ENCODE peak calls at places on chromosomes 16 and 17, in five cellular contexts. Z is upper lobe of left lung, B is left ventricle myocardium inferior, K is left lung, U is ovary. I is an unnamed sample.
A peak's percentile ranks its signal among the peaks of the same experiment; 100 is the strongest.

GRCh38 chr17:74870512-74870911 is 2.3 kb downstream of the FDXR start:
- DNase-seq in B (no peak), Z (no peak), K (peak; percentile 56), U (peak; percentile 91), I (no peak)

GRCh38 chr17:4483012-4483840 is 15.5 kb upstream of the SPNS2 start:
- DNase-seq in K (peak; percentile 79), U (no peak), B (no peak), Z (peak; percentile 91), I (peak; percentile 86)

GRCh38 chr17:32588982-32589381 is 102.2 kb downstream of the CDK5R1 start:
- DNase-seq in B (no peak), U (no peak), K (no peak), Z (no peak), I (no peak)

GRCh38 chr16:68402748-68403040 is 45.6 kb downstream of the SMPD3 start:
- DNase-seq in U (no peak), K (no peak), Z (no peak), B (no peak), I (no peak)

GRCh38 chr17:61863801-61864126 is 436 bp upstream of the BRIP1 start:
- DNase-seq in Z (no peak), K (no peak), U (no peak), B (no peak), I (no peak)

GRCh38 chr17:13688716-13689115 is 87.0 kb upstream of the HS3ST3A1 start:
- DNase-seq in K (no peak), U (no peak), Z (no peak), B (no peak), I (no peak)

GRCh38 chr16:57483725-57484514 is 2.4 kb downstream of the DOK4 start:
- DNase-seq in U (no peak), Z (no peak), B (no peak), K (peak; percentile 32), I (no peak)

GRCh38 chr17:3845361-3845753 is 689 bp downstream of the NCBP3 start:
- DNase-seq in Z (no peak), U (no peak), K (no peak), B (no peak), I (no peak)

GRCh38 chr17:75909812-75910274 is 5.2 kb upstream of the MRPL38 start:
- DNase-seq in U (peak; percentile 63), B (no peak), Z (no peak), K (no peak), I (no peak)

GRCh38 chr16:11328172-11329079 is 16.8 kb upstream of the RMI2 start:
- DNase-seq in U (peak; percentile 79), K (peak; percentile 79), Z (peak; percentile 83), B (peak; percentile 70), I (no peak)

GRCh38 chr16:68732741-68733399 is 4.2 kb upstream of the CDH1 start:
- DNase-seq in Z (no peak), U (no peak), B (no peak), K (no peak), I (no peak)

GRCh38 chr16:11389631-11390565 is 44.6 kb downstream of the RMI2 start:
- DNase-seq in K (no peak), B (no peak), Z (no peak), U (no peak), I (no peak)

GRCh38 chr17:12667299-12667958 is 1.7 kb downstream of the MYOCD start:
- DNase-seq in Z (no peak), U (peak; percentile 47), K (no peak), B (no peak), I (no peak)

GRCh38 chr16:7597677-7598076 is 265.0 kb downstream of the RBFOX1 start:
- DNase-seq in U (no peak), K (no peak), B (no peak), Z (no peak), I (no peak)

GRCh38 chr16:27499659-27500055 is 50.1 kb downstream of the GTF3C1 start:
- DNase-seq in U (no peak), K (no peak), Z (no peak), B (peak; percentile 38), I (no peak)

GRCh38 chr16:25051446-25052160 is 36.4 kb upstream of the ARHGAP17 start:
- DNase-seq in U (no peak), K (no peak), Z (peak; percentile 63), B (no peak), I (no peak)

GRCh38 chr16:7420843-7421242 is 88.2 kb downstream of the RBFOX1 start:
- DNase-seq in U (no peak), Z (no peak), B (no peak), K (no peak), I (no peak)

GRCh38 chr17:83010323-83011200 is 68.8 kb upstream of the METRNL start:
- DNase-seq in K (peak; percentile 72), Z (peak; percentile 71), U (no peak), B (no peak), I (no peak)

GRCh38 chr17:57284984-57285646 is 28.8 kb downstream of the MSI2 start:
- DNase-seq in B (no peak), U (peak; percentile 63), Z (no peak), K (no peak), I (no peak)
- H3K27me3 ChIP-seq in B (no peaks in the 10 kb centered on the region), U (no peaks in the 10 kb centered on the region), Z (no peaks in the 10 kb centered on the region), K (no peaks in the 10 kb centered on the region), I (no peaks in the 10 kb centered on the region)

GRCh38 chr16:10317425-10318001 is 68.3 kb upstream of the ATF7IP2 start:
- DNase-seq in K (no peak), U (no peak), B (no peak), Z (no peak), I (no peak)
- H3K4me1 ChIP-seq in K (no peaks in the 10 kb centered on the region), U (no peaks in the 10 kb centered on the region), B (no peaks in the 10 kb centered on the region), Z (no peaks in the 10 kb centered on the region), I (no peaks in the 10 kb centered on the region)

GRCh38 chr16:48352648-48353347 is 32.4 kb downstream of the SIAH1 start:
- DNase-seq in U (no peak), Z (no peak), B (no peak), K (no peak), I (no peak)
- H3K27ac ChIP-seq in U (no peak overlapping the region), Z (no peak overlapping the region), B (peak overlapping the region; percentile 2), K (no peak overlapping the region), I (no peak overlapping the region)

GRCh38 chr17:49229076-49229804 is 1.3 kb downstream of the PHOSPHO1 start:
- DNase-seq in K (no peak), B (no peak), U (no peak), Z (no peak), I (no peak)
- H3K27me3 ChIP-seq in K (peaks cover 24% of the 10 kb centered on the region), B (peaks cover 31% of the 10 kb centered on the region), U (peaks cover under 1% of the 10 kb centered on the region), Z (peaks cover 5% of the 10 kb centered on the region), I (no peaks in the 10 kb centered on the region)

GRCh38 chr17:39640493-39641118 is 3.7 kb downstream of the STARD3 start:
- DNase-seq in B (no peak), K (no peak), Z (no peak), U (no peak), I (no peak)

GRCh38 chr17:39639566-39640458 is 2.9 kb downstream of the STARD3 start:
- DNase-seq in B (no peak), K (no peak), U (no peak), Z (no peak), I (no peak)

GRCh38 chr17:39641883-39642282 is 4.9 kb downstream of the STARD3 start:
- DNase-seq in U (no peak), K (no peak), B (no peak), Z (no peak), I (no peak)

GRCh38 chr17:39642675-39643074 is 5.7 kb downstream of the STARD3 start:
- DNase-seq in K (no peak), U (no peak), B (no peak), Z (no peak), I (no peak)

DNA sequence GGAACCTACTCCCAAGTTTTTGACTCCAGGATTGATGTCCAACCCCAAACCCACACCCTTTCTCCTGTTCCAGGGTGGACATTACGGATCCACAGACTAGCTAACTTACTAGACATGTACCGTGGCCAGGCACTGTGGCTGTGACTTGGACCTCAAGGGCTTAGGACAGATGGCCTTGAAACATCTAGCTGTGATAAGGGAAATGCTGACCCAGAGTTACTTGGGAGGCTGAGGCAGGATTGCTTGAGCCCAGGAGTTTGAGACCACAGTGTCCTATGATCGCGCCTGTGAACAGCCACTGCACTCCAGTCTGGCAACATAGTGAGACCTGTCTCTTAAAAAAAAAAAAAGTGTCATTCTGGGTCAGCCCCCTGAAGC is 4.2 kb downstream of the STARD3 start:
- DNase-seq in U (no peak), Z (no peak), B (no peak), K (no peak), I (no peak)
- H3K4me1 ChIP-seq in U (peaks cover 14% of the 10 kb centered on the region), Z (peaks cover 64% of the 10 kb centered on the region), B (peaks cover 89% of the 10 kb centered on the region), K (peaks cover 33% of the 10 kb centered on the region), I (peaks cover 13% of the 10 kb centered on the region)

I was measured in pancreas.